ENCODE peak calls at places on chromosomes 4 and X, in eight cellular contexts. X is D341Med; Y is Jurkat, Clone E6-1; M is T-cell; Z is natural killer cell; G is caudate nucleus; T is fibroblast of lung; D is GM23338. I is an unnamed sample.

GRCh38 chr4:184782731-184783472 is 42.9 kb downstream of the ACSL1 start:
- DNase-seq in X (no peak), Y (no peak), M (no peak), Z (no peak), G (no peak), T (no peak), D (peak), I (no peak)

GRCh38 chrX:151563449-151563848 is at the start of gene PASD1:
- DNase-seq in X (no peak), Y (no peak), M (no peak), Z (no peak), G (no peak), T (no peak), D (no peak), I (no peak)

GRCh38 chrX:9957743-9958142 is 9.4 kb upstream of the CLDN34 start:
- DNase-seq in X (no peak), Y (no peak), M (no peak), Z (no peak), G (no peak), T (no peak), D (no peak), I (no peak)

GRCh38 chr4:80266267-80266901 is at the start of gene FGF5:
- DNase-seq in X (peak), Y (no peak), M (no peak), Z (no peak), G (no peak), T (peak), D (peak), I (no peak)

GRCh38 chrX:134148293-134148692 is 88.7 kb upstream of the CCDC160 start:
- DNase-seq in X (no peak), Y (no peak), M (no peak), Z (no peak), G (no peak), T (no peak), D (no peak), I (no peak)

GRCh38 chr4:123501733-123502132 is 105.1 kb downstream of the SPRY1 start:
- DNase-seq in X (no peak), Y (no peak), M (no peak), Z (no peak), G (no peak), T (no peak), D (peak), I (no peak)

GRCh38 chr4:143335979-143336827 is 473 bp upstream of the GAB1 start:
- DNase-seq in X (peak), Y (no peak), M (peak), Z (peak), G (no peak), T (peak), D (peak), I (peak)

GRCh38 chr4:168515222-168516011 is 18.6 kb downstream of the PALLD start:
- DNase-seq in X (no peak), Y (no peak), M (no peak), Z (no peak), G (no peak), T (peak), D (no peak), I (no peak)

GRCh38 chr4:184477201-184477999 is 3.0 kb upstream of the IRF2 start:
- DNase-seq in X (no peak), Y (no peak), M (no peak), Z (no peak), G (peak), T (no peak), D (no peak), I (peak)

GRCh38 chr4:95268819-95269565 is 279.8 kb downstream of the UNC5C start:
- DNase-seq in X (peak), Y (no peak), M (no peak), Z (no peak), G (no peak), T (peak), D (no peak), I (no peak)

GRCh38 chr4:55635282-55635681 is 816 bp downstream of the NMU start:
- DNase-seq in X (no peak), Y (no peak), M (no peak), Z (no peak), G (no peak), T (no peak), D (peak), I (no peak)

GRCh38 chr4:62014982-62015739 is 815.0 kb downstream of the ADGRL3 start:
- DNase-seq in X (no peak), Y (no peak), M (no peak), Z (no peak), G (no peak), T (no peak), D (no peak), I (no peak)

GRCh38 chr4:39078829-39079228 is 16.8 kb downstream of the KLHL5 start:
- DNase-seq in X (no peak), Y (no peak), M (no peak), Z (no peak), G (no peak), T (no peak), D (no peak), I (no peak)

GRCh38 chr4:142475663-142476062 is 370.4 kb downstream of the INPP4B start:
- DNase-seq in X (no peak), Y (no peak), M (no peak), Z (no peak), G (no peak), T (peak), D (no peak), I (no peak)

GRCh38 chrX:154799554-154800348 is 5.5 kb downstream of the MPP1 start:
- DNase-seq in X (no peak), Y (peak), M (no peak), Z (no peak), G (no peak), T (peak), D (no peak), I (no peak)

GRCh38 chr4:154073107-154073817 is 284.4 kb upstream of the SFRP2 start:
- DNase-seq in X (no peak), Y (no peak), M (no peak), Z (no peak), G (no peak), T (peak), D (no peak), I (no peak)

GRCh38 chr4:159175165-159175988 is 72.5 kb downstream of the RAPGEF2 start:
- DNase-seq in X (peak), Y (peak), M (peak), Z (peak), G (no peak), T (peak), D (peak), I (no peak)

GRCh38 chr4:26220704-26221103 is 100.1 kb upstream of the RBPJ start:
- DNase-seq in X (no peak), Y (no peak), M (no peak), Z (no peak), G (no peak), T (peak), D (no peak), I (no peak)

GRCh38 chr4:108900018-108900417 is 137.2 kb upstream of the ETNPPL start:
- DNase-seq in X (no peak), Y (no peak), M (no peak), Z (no peak), G (no peak), T (no peak), D (peak), I (no peak)

GRCh38 chr4:39303871-39304270 is 62.3 kb downstream of the RFC1 start:
- DNase-seq in X (no peak), Y (no peak), M (no peak), Z (no peak), G (no peak), T (no peak), D (no peak), I (no peak)

GRCh38 chrX:10245901-10246696 is 89.3 kb downstream of the CLCN4 start:
- DNase-seq in X (no peak), Y (peak), M (no peak), Z (no peak), G (no peak), T (no peak), D (no peak), I (no peak)

GRCh38 chrX:11533211-11533651 is 132.5 kb downstream of the ARHGAP6 start:
- DNase-seq in X (peak), Y (peak), M (no peak), Z (no peak), G (no peak), T (peak), D (peak), I (no peak)

GRCh38 chr4:128310266-128310697 is 22.7 kb upstream of the PGRMC2 start:
- DNase-seq in X (peak), Y (no peak), M (no peak), Z (no peak), G (no peak), T (no peak), D (peak), I (no peak)

GRCh38 chr4:184810720-184811119 is 15.0 kb downstream of the ACSL1 start:
- DNase-seq in X (no peak), Y (no peak), M (no peak), Z (no peak), G (no peak), T (no peak), D (no peak), I (no peak)

GRCh38 chr4:155703486-155704227 is 37.0 kb downstream of the GUCY1A1 start:
- DNase-seq in X (no peak), Y (no peak), M (no peak), Z (no peak), G (no peak), T (peak), D (no peak), I (no peak)

GRCh38 chr4:17468638-17469221 is 43.2 kb downstream of the QDPR start:
- DNase-seq in X (peak), Y (no peak), M (no peak), Z (no peak), G (no peak), T (peak), D (peak), I (peak)

GRCh38 chr4:102819588-102820365 is 7.6 kb downstream of the UBE2D3 start:
- DNase-seq in X (no peak), Y (no peak), M (no peak), Z (no peak), G (no peak), T (peak), D (no peak), I (no peak)

GRCh38 chr4:159290321-159291030 is 187.6 kb downstream of the RAPGEF2 start:
- DNase-seq in X (no peak), Y (no peak), M (no peak), Z (no peak), G (no peak), T (peak), D (no peak), I (no peak)

GRCh38 chr4:25030283-25031076 is at the start of gene LGI2:
- DNase-seq in X (peak), Y (no peak), M (no peak), Z (no peak), G (no peak), T (peak), D (peak), I (peak)

GRCh38 chr4:1830234-1830633 is 25.7 kb downstream of the LETM1 start:
- DNase-seq in X (no peak), Y (no peak), M (no peak), Z (no peak), G (no peak), T (no peak), D (no peak), I (no peak)

I was measured in dorsolateral prefrontal cortex.